ENCODE peak calls at places on chromosomes 1 and 21, in nine cellular contexts. K is tibial nerve; X is RWPE1; U is DMS 273 treated with DMSO at 0.1 percent for 48 hours; A is NCI-H1694; T is sigmoid colon; L is ovary; H is left lung; F is stimulated activated CD4-positive, alpha-beta T cell treated with anti-CD3 and anti-CD28 coated beads, Interleukin-2, amount 100 ng/mL, for 48 hours. W is an unnamed sample.

GRCh38 chr1:118986291-118986838 is 1.8 kb downstream of the TBX15 start:
- DNase-seq in H (no peak), U (no peak), L (no peak), F (no peak), X (no peak), A (no peak), T (no peak), K (no peak), W (no peak)

GRCh38 chr1:11898831-11899467 is 27.3 kb downstream of the KIAA2013 start:
- DNase-seq in L (no peak), U (no peak), F (no peak), T (no peak), K (no peak), H (no peak), X (peak), A (no peak), W (no peak)

GRCh38 chr1:40740039-40740991 is 43.3 kb upstream of the KCNQ4 start:
- DNase-seq in F (no peak), H (no peak), A (no peak), X (no peak), T (peak), U (no peak), K (no peak), L (no peak), W (no peak)

GRCh38 chr21:22631066-22631465 is 1632.9 kb downstream of the NCAM2 start:
- DNase-seq in H (no peak), U (no peak), A (no peak), F (no peak), T (no peak), X (no peak), L (no peak), K (no peak), W (no peak)

GRCh38 chr1:231032963-231033362 is 7.1 kb downstream of the FAM89A start:
- DNase-seq in F (no peak), A (no peak), X (no peak), T (no peak), K (no peak), L (no peak), U (no peak), H (no peak), W (no peak)

GRCh38 chr1:77642196-77642595 is 40.3 kb downstream of the ZZZ3 start:
- DNase-seq in F (no peak), K (no peak), A (no peak), H (no peak), X (no peak), U (no peak), L (no peak), T (no peak), W (no peak)

GRCh38 chr1:219066631-219067349 is 106.9 kb upstream of the LYPLAL1 start:
- DNase-seq in X (peak), T (no peak), K (no peak), A (peak), H (no peak), U (peak), L (no peak), F (no peak), W (peak)

GRCh38 chr1:6951536-6951935 is 166.3 kb downstream of the CAMTA1 start:
- DNase-seq in K (no peak), X (no peak), T (no peak), A (no peak), U (no peak), L (no peak), F (no peak), H (no peak), W (no peak)

GRCh38 chr1:101344745-101345144 is 107.9 kb downstream of the S1PR1 start:
- DNase-seq in L (no peak), K (no peak), H (no peak), A (no peak), U (no peak), T (no peak), F (no peak), X (no peak), W (peak)

GRCh38 chr1:4527819-4528218 is 126.6 kb upstream of the AJAP1 start:
- DNase-seq in U (no peak), A (peak), K (no peak), H (no peak), F (no peak), X (no peak), L (no peak), T (no peak), W (peak)

GRCh38 chr1:15288173-15288926 is 41.3 kb downstream of the FHAD1 start:
- DNase-seq in K (no peak), F (no peak), U (no peak), L (no peak), T (no peak), X (no peak), H (no peak), A (peak), W (peak)